ENCODE peak calls at places on chromosome 16, in five cellular contexts. Q is HEK293T; J is NCI-H2081; S is stimulated activated CD4-positive, alpha-beta T cell treated with anti-CD3 and anti-CD28 coated beads, Interleukin-1b, Interleukin-23, amount 100 ng/mL, for 24 hours; L is foreskin melanocyte. B is an unnamed sample.
A peak's percentile ranks its signal among the peaks of the same experiment; 100 is the strongest.

GRCh38 chr16:80972611-80973010 is 34.1 kb downstream of the CMC2 start:
- DNase-seq in Q (no peak), J (no peak), S (no peak), L (no peak), B (no peak)

GRCh38 chr16:1272453-1273198 is 16.8 kb downstream of the TPSD1 start:
- DNase-seq in Q (no peak), J (no peak), S (no peak), L (no peak), B (no peak)

GRCh38 chr16:86740817-86741799 is 162.8 kb downstream of the FOXL1 start:
- DNase-seq in Q (peak; percentile 65), J (no peak), S (no peak), L (peak; percentile 80), B (no peak)

GRCh38 chr16:58443783-58444182 is 51.5 kb downstream of the GINS3 start:
- DNase-seq in Q (no peak), J (no peak), S (no peak), L (no peak), B (no peak)

GRCh38 chr16:81413245-81413990 is 31.2 kb upstream of the CMIP start:
- DNase-seq in Q (no peak), J (no peak), S (no peak), L (no peak), B (no peak)

GRCh38 chr16:14364386-14365199 is 265.5 kb downstream of the PARN start:
- DNase-seq in Q (no peak), J (no peak), S (no peak), L (no peak), B (no peak)

GRCh38 chr16:84960942-84961341 is 50.4 kb downstream of the ZDHHC7 start:
- DNase-seq in Q (no peak), J (no peak), S (no peak), L (no peak), B (no peak)

GRCh38 chr16:70588565-70588964 is 57.8 kb upstream of the IL34 start:
- DNase-seq in Q (no peak), J (no peak), S (no peak), L (no peak), B (no peak)

GRCh38 chr16:81238296-81239011 is at the start of gene BCO1:
- DNase-seq in Q (peak; percentile 45), J (peak; percentile 6), S (no peak), L (peak; percentile 37), B (no peak)

B was measured in SHP77 treated with DMSO at 0.1 percent for 48 hours.